ENCODE peak calls at places on chromosomes 11 and 22, in nine cellular contexts. X is pancreas, I is M059J, V is endothelial cell, H is breast epithelium, C is OCI-M1, T is GM12891, Z is hypothalamus, L is tibial artery. G is an unnamed sample.

GRCh38 chr11:8832571-8833260 is 78.3 kb upstream of the AKIP1 start:
- DNase-seq in X (no peak), I (peak), V (no peak), H (no peak), C (peak), T (no peak), Z (no peak), L (no peak), G (peak)

GRCh38 chr22:20651286-20651685 is 122.6 kb upstream of the SERPIND1 start:
- DNase-seq in X (no peak), I (no peak), V (peak), H (no peak), C (no peak), T (no peak), Z (no peak), L (no peak), G (no peak)

GRCh38 chr22:23815781-23816551 is 22.8 kb downstream of the DERL3 start:
- DNase-seq in X (no peak), I (no peak), V (no peak), H (no peak), C (no peak), T (no peak), Z (peak), L (no peak), G (no peak)

GRCh38 chr11:58133329-58134076 is 8.2 kb upstream of the OR9I1 start:
- DNase-seq in X (no peak), I (no peak), V (no peak), H (no peak), C (no peak), T (no peak), Z (no peak), L (no peak), G (no peak)

GRCh38 chr11:47495856-47496217 is 46.9 kb upstream of the RAPSN start:
- DNase-seq in X (no peak), I (no peak), V (no peak), H (no peak), C (no peak), T (no peak), Z (no peak), L (no peak), G (no peak)

GRCh38 chr11:68106165-68106940 is 14.8 kb downstream of the CHKA start:
- DNase-seq in X (peak), I (no peak), V (no peak), H (no peak), C (no peak), T (no peak), Z (no peak), L (no peak), G (no peak)

GRCh38 chr22:22071455-22071854 is 88.9 kb upstream of the TOP3B start:
- DNase-seq in X (no peak), I (no peak), V (no peak), H (no peak), C (no peak), T (no peak), Z (no peak), L (no peak), G (no peak)

GRCh38 chr11:28009383-28009782 is 98.6 kb downstream of the KIF18A start:
- DNase-seq in X (no peak), I (peak), V (no peak), H (no peak), C (peak), T (no peak), Z (no peak), L (no peak), G (peak)

GRCh38 chr22:20191000-20191515 is 40.2 kb upstream of the CCDC188 start:
- DNase-seq in X (no peak), I (no peak), V (no peak), H (no peak), C (no peak), T (no peak), Z (no peak), L (no peak), G (no peak)

GRCh38 chr11:23846902-23847422 is 649.9 kb upstream of the LUZP2 start:
- DNase-seq in X (no peak), I (no peak), V (no peak), H (no peak), C (no peak), T (no peak), Z (no peak), L (no peak), G (no peak)

GRCh38 chr11:118149493-118149892 is 3.1 kb downstream of the SCN4B start:
- DNase-seq in X (no peak), I (no peak), V (no peak), H (no peak), C (no peak), T (no peak), Z (no peak), L (no peak), G (no peak)

GRCh38 chr11:31640611-31641010 is 131.0 kb downstream of the ELP4 start:
- DNase-seq in X (no peak), I (no peak), V (no peak), H (no peak), C (no peak), T (no peak), Z (no peak), L (no peak), G (no peak)

GRCh38 chr22:17046949-17047348 is 37.9 kb upstream of the IL17RA start:
- DNase-seq in X (no peak), I (no peak), V (no peak), H (no peak), C (no peak), T (no peak), Z (no peak), L (no peak), G (no peak)

GRCh38 chr11:17171342-17171741 is 36.4 kb downstream of the PIK3C2A start:
- DNase-seq in X (no peak), I (peak), V (no peak), H (no peak), C (no peak), T (no peak), Z (no peak), L (no peak), G (peak)

G was measured in IMR-90.